ENCODE peak calls at places on chromosomes 2 and 18, in nine cellular contexts. X, U, I, V, E, D, K, Y and W are unnamed samples.

GRCh38 chr2:190340369-190340768 is 3.0 kb upstream of the INPP1 start:
- DNase-seq in X (no peak), U (peak; percentile 36), I (no peak), V (no peak), E (no peak), D (peak; percentile 58), K (no peak), Y (peak; percentile 67), W (no peak)

GRCh38 chr18:45402485-45403056 is 212.7 kb upstream of the SLC14A2 start:
- DNase-seq in X (no peak), U (no peak), I (no peak), V (no peak), E (no peak), D (no peak), K (no peak), Y (no peak), W (no peak)

GRCh38 chr2:80778704-80779103 is 474.2 kb upstream of the LRRTM1 start:
- DNase-seq in X (no peak), U (no peak), I (no peak), V (no peak), E (no peak), D (no peak), K (no peak), Y (no peak), W (no peak)

GRCh38 chr2:42756150-42756549 is 7.8 kb downstream of the OXER1 start:
- DNase-seq in X (no peak), U (no peak), I (no peak), V (no peak), E (no peak), D (no peak), K (no peak), Y (no peak), W (no peak)

GRCh38 chr2:207469380-207469779 is 60.4 kb upstream of the CREB1 start:
- DNase-seq in X (no peak), U (no peak), I (no peak), V (no peak), E (no peak), D (no peak), K (no peak), Y (no peak), W (no peak)

GRCh38 chr2:218607436-218608115 is at the start of gene PLCD4:
- DNase-seq in X (no peak), U (no peak), I (no peak), V (peak; percentile 78), E (no peak), D (peak; percentile 47), K (no peak), Y (no peak), W (no peak)

GRCh38 chr2:209473930-209474419 is 50.1 kb downstream of the MAP2 start:
- DNase-seq in X (peak; percentile 72), U (peak; percentile 53), I (no peak), V (no peak), E (no peak), D (no peak), K (no peak), Y (peak; percentile 68), W (no peak)

GRCh38 chr2:218313356-218313755 is 21.1 kb upstream of the TMBIM1 start:
- DNase-seq in X (no peak), U (no peak), I (no peak), V (no peak), E (no peak), D (no peak), K (no peak), Y (no peak), W (no peak)

GRCh38 chr2:25347846-25348245 is 6.1 kb upstream of the DNMT3A start:
- DNase-seq in X (no peak), U (no peak), I (no peak), V (no peak), E (no peak), D (peak; percentile 1), K (no peak), Y (no peak), W (no peak)

GRCh38 chr2:28693223-28693622 is 58.4 kb upstream of the PPP1CB start:
- DNase-seq in X (no peak), U (no peak), I (no peak), V (no peak), E (no peak), D (no peak), K (no peak), Y (no peak), W (no peak)

GRCh38 chr2:25290811-25291510 is 50.8 kb downstream of the DNMT3A start:
- DNase-seq in X (no peak), U (no peak), I (no peak), V (peak; percentile 83), E (no peak), D (no peak), K (no peak), Y (no peak), W (no peak)

GRCh38 chr2:156982615-156983014 is 274.9 kb upstream of the GALNT5 start:
- DNase-seq in X (no peak), U (no peak), I (no peak), V (no peak), E (no peak), D (no peak), K (no peak), Y (no peak), W (no peak)

GRCh38 chr2:15588329-15588919 is 3.2 kb upstream of the DDX1 start:
- DNase-seq in X (peak; percentile 44), U (peak; percentile 65), I (peak; percentile 54), V (peak; percentile 86), E (peak; percentile 46), D (peak; percentile 72), K (peak; percentile 15), Y (peak; percentile 53), W (peak; percentile 26)

GRCh38 chr2:43458002-43458628 is 137.7 kb downstream of the THADA start:
- DNase-seq in X (no peak), U (no peak), I (no peak), V (no peak), E (no peak), D (no peak), K (no peak), Y (no peak), W (no peak)

GRCh38 chr18:13470555-13471494 is 252.3 kb downstream of the LDLRAD4 start:
- DNase-seq in X (no peak), U (no peak), I (no peak), V (peak; percentile 67), E (no peak), D (peak; percentile 30), K (no peak), Y (no peak), W (no peak)

GRCh38 chr18:22200611-22201225 is 31.3 kb downstream of the GATA6 start:
- DNase-seq in X (no peak), U (no peak), I (no peak), V (peak; percentile 53), E (no peak), D (no peak), K (no peak), Y (no peak), W (no peak)

GRCh38 chr2:102251042-102251848 is 60.1 kb upstream of the IL1RL1 start:
- DNase-seq in X (peak; percentile 55), U (peak; percentile 63), I (peak; percentile 40), V (peak; percentile 76), E (no peak), D (peak; percentile 69), K (no peak), Y (no peak), W (peak; percentile 79)

GRCh38 chr2:215613265-215613664 is 177.4 kb upstream of the FN1 start:
- DNase-seq in X (no peak), U (no peak), I (no peak), V (no peak), E (no peak), D (no peak), K (no peak), Y (no peak), W (no peak)

GRCh38 chr2:224816816-224817215 is 100.7 kb upstream of the CCDC195 start:
- DNase-seq in X (no peak), U (no peak), I (no peak), V (no peak), E (no peak), D (no peak), K (no peak), Y (peak; percentile 15), W (no peak)

DNA sequence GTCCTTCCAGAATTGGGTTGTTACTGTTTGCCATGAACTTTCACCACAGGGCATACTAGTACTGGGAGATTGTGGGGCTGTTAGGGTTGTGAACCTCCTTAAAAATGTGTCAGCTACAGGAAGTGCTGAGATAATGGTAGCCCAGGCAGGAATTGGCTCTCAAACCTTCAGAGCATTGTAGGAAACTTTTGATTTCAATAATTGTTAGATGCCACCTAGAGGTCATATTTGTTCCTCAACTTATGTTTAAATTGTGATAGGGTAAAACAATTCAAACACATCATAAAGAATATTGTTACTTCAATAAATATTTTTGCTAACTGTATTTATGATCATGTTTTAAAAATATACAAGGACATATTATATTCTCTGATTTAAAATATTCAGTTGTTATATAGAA is 594.6 kb downstream of the ADCYAP1 start:
- DNase-seq in X (no peak), U (peak; percentile 2), I (no peak), V (no peak), E (no peak), D (no peak), K (no peak), Y (no peak), W (no peak)
- TF ChIP-seq CTCF in X (no peak), U (no peak), I (peak; percentile 13), V (no peak), E (no peak), D (peak; percentile 10), K (no peak), Y (peak; percentile 20), W (no peak)

GRCh38 chr2:11129598-11130449 is 25.4 kb upstream of the SLC66A3 start:
- DNase-seq in X (peak; percentile 78), U (peak; percentile 79), I (peak; percentile 89), V (no peak), E (peak; percentile 82), D (peak; percentile 93), K (peak; percentile 25), Y (peak; percentile 65), W (peak; percentile 74)
- TF ChIP-seq CTCF in X (peak; percentile 7), U (peak; percentile 33), I (peak; percentile 44), V (peak; percentile 17), E (peak; percentile 50), D (peak; percentile 56), K (peak; percentile 26), Y (no peak), W (peak; percentile 9)

GRCh38 chr18:23207191-23207955 is 72.1 kb downstream of the CABLES1 start:
- DNase-seq in X (no peak), U (peak; percentile 43), I (no peak), V (no peak), E (no peak), D (peak; percentile 41), K (no peak), Y (peak; percentile 8), W (no peak)
- TF ChIP-seq CTCF in X (no peak), U (peak; percentile 38), I (no peak), V (peak; percentile 13), E (no peak), D (peak; percentile 63), K (no peak), Y (peak; percentile 23), W (no peak)

GRCh38 chr18:62486290-62486964 is 36.4 kb upstream of the ZCCHC2 start:
- DNase-seq in X (peak; percentile 45), U (peak; percentile 66), I (peak; percentile 39), V (no peak), E (no peak), D (no peak), K (no peak), Y (peak; percentile 94), W (no peak)
- TF ChIP-seq CTCF in X (no peak), U (no peak), I (no peak), V (no peak), E (no peak), D (no peak), K (no peak), Y (no peak), W (no peak)